ENCODE peak calls at places on chromosome X, in six cellular contexts. I is A549, P is tibial artery, O is uterus, Q is cardiac muscle cell, X is upper lobe of right lung. C is an unnamed sample.

GRCh38 chrX:19739683-19740082 is 147.7 kb downstream of the SH3KBP1 start:
- DNase-seq in I (peak), P (peak), O (peak), Q (peak), X (peak), C (peak)

GRCh38 chrX:10048076-10048475 is 80.9 kb downstream of the CLDN34 start:
- DNase-seq in I (no peak), P (no peak), O (no peak), Q (no peak), X (no peak), C (no peak)

GRCh38 chrX:41785685-41786084 is 61.7 kb downstream of the GPR82 start:
- DNase-seq in I (no peak), P (no peak), O (no peak), Q (no peak), X (no peak), C (no peak)

GRCh38 chrX:72621163-72621562 is 48.5 kb upstream of the HDAC8 start:
- DNase-seq in I (peak), P (no peak), O (no peak), Q (no peak), X (no peak), C (no peak)

GRCh38 chrX:18210470-18210869 is 10.2 kb downstream of the BEND2 start:
- DNase-seq in I (no peak), P (no peak), O (no peak), Q (peak), X (no peak), C (no peak)

GRCh38 chrX:15744181-15744867 is 6.3 kb downstream of the CA5B start:
- DNase-seq in I (no peak), P (no peak), O (no peak), Q (no peak), X (no peak), C (peak)

GRCh38 chrX:9048801-9049200 is 14.9 kb upstream of the FAM9B start:
- DNase-seq in I (no peak), P (no peak), O (no peak), Q (no peak), X (no peak), C (no peak)

GRCh38 chrX:153917814-153918213 is 8.2 kb downstream of the ARHGAP4 start:
- DNase-seq in I (no peak), P (no peak), O (no peak), Q (no peak), X (no peak), C (no peak)

GRCh38 chrX:133590703-133591505 is 175.6 kb upstream of the GPC4 start:
- DNase-seq in I (no peak), P (no peak), O (no peak), Q (no peak), X (no peak), C (no peak)

GRCh38 chrX:120690941-120691340 is 61.1 kb upstream of the C1GALT1C1 start:
- DNase-seq in I (no peak), P (no peak), O (no peak), Q (no peak), X (no peak), C (no peak)

GRCh38 chrX:29496636-29497180 is 718.7 kb upstream of the MAGEB2 start:
- DNase-seq in I (no peak), P (no peak), O (no peak), Q (no peak), X (no peak), C (no peak)

GRCh38 chrX:46125139-46125538 is 420.1 kb downstream of the ZNF674 start:
- DNase-seq in I (no peak), P (no peak), O (no peak), Q (no peak), X (no peak), C (no peak)

GRCh38 chrX:78455901-78456300 is 128.5 kb upstream of the CYSLTR1 start:
- DNase-seq in I (no peak), P (no peak), O (no peak), Q (no peak), X (no peak), C (no peak)

GRCh38 chrX:94123062-94123461 is 449.1 kb downstream of the FAM133A start:
- DNase-seq in I (no peak), P (no peak), O (no peak), Q (no peak), X (no peak), C (no peak)

GRCh38 chrX:79138658-79139241 is 5.7 kb upstream of the GPR174 start:
- DNase-seq in I (no peak), P (no peak), O (no peak), Q (no peak), X (no peak), C (no peak)

GRCh38 chrX:132226169-132226568 is 6.9 kb upstream of the RAP2C start:
- DNase-seq in I (no peak), P (no peak), O (no peak), Q (no peak), X (no peak), C (no peak)

GRCh38 chrX:136130931-136131843 is 16.1 kb upstream of the FHL1 start:
- DNase-seq in I (peak), P (no peak), O (no peak), Q (no peak), X (no peak), C (no peak)

GRCh38 chrX:123964155-123964554 is 2.6 kb downstream of the STAG2 start:
- DNase-seq in I (no peak), P (no peak), O (no peak), Q (no peak), X (no peak), C (no peak)
- H3K27ac ChIP-seq in I (peak), P (peak), O (peak), Q (peak), X (no peak), C (peak)

DNA sequence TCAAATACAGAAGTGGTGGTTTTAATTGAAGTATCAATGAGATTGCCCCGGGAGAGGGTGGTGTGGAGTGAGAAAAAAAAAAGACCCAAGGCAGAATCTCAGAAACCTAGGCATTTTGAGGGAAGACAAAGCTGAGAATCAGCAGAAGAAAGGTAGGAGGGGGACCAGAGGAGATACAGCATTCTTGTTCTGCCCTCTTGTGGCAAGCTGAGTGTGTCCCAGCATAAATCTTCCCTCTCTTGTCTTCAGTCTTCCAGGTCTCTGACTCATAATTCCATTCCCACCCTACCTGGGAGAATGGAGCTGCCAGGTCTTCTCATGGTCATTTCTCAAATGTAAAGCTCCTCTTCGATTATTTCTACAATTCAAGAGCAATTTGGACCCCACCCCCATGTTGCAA is 32.7 kb upstream of the MAGED1 start:
- DNase-seq in I (no peak), P (no peak), O (peak), Q (peak), X (no peak), C (peak)
- TF ChIP-seq CTCF in I (no peak), P (no peak), O (peak), Q (peak), X (peak), C (peak)

DNA sequence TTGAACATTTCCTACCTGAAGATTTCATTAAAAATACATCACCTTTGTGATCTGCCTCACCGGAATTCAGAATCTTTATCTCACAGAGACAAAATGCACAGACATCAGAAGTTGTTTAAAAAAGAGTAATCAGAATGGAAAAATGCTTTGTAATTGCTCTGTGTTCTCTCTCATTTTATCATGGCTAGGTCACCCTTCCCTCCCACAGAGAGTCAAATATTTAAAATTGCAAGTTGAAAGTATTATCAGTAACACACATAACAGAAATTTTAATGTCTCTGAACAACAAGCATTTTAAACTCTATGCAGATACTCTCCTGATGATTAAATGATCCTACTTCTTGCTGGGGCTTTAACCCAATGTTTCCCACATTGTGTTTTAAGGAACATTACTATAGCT is 362.0 kb downstream of the CBLL2 start:
- DNase-seq in I (no peak), P (no peak), O (no peak), Q (no peak), X (no peak), C (no peak)
- H3K27ac ChIP-seq in I (no peak), P (no peak), O (peak), Q (no peak), X (no peak), C (no peak)

GRCh38 chrX:48918644-48919340 is at the start of gene PIM2:
- DNase-seq in I (peak), P (peak), O (peak), Q (peak), X (peak), C (peak)
- TF ChIP-seq CTCF in I (no peak), P (no peak), O (no peak), Q (no peak), X (no peak), C (no peak)

GRCh38 chrX:139932901-139933796 is at the start of gene ATP11C:
- DNase-seq in I (peak), P (peak), O (peak), Q (peak), X (peak), C (peak)

GRCh38 chrX:139932077-139932900 is 564 bp downstream of the ATP11C start:
- DNase-seq in I (peak), P (peak), O (peak), Q (peak), X (peak), C (peak)

GRCh38 chrX:139931646-139932076 is 1.2 kb downstream of the ATP11C start:
- DNase-seq in I (no peak), P (no peak), O (peak), Q (no peak), X (no peak), C (no peak)

GRCh38 chrX:139933904-139934303 is 1.1 kb upstream of the ATP11C start:
- DNase-seq in I (peak), P (no peak), O (no peak), Q (no peak), X (no peak), C (no peak)

DNA sequence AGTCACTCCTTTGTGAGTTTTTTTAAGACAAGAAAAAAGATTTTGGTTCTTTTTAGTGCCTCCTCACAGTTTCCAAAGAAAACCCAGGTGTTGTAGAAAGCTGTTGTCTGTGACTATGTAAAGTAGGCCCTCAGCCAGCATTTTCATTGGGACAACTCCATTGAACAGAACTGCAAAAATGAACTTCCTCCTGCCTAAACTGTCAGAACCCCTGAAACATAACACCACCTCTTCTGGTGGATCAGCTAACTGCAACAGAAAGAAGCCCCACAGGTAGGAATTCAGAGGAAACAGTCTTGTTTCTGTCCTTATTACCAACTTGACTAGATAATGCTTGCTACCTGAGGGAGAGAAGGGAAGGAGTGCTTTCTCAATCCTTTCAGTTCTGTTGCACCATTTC is 3.4 kb upstream of the ATP11C start:
- DNase-seq in I (peak), P (no peak), O (no peak), Q (no peak), X (no peak), C (no peak)
- H3K27ac ChIP-seq in I (no peak), P (no peak), O (no peak), Q (no peak), X (no peak), C (no peak)

DNA sequence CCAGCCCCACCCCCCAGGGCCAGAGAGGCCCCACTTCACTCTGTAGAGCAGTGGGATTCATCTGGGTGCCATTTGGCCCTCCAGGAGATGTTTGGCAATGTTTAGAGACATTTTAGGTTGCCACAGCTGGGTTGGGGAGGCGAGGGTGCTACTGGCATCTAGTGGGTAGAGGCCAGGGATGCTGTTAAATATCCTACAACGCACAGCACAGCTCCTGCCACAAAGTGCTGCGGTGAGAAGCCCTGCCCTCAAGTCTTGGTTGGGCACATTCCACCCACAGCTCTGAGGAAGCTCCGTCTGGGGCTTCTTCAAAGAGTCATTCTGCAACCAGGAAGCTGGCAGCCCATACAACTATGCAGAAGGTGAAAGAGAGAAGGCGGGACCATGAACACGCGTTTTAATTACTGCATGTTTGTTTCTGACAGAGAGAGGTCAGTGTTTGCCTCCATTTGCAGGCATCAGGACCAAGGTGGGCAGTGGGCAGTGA is 48.1 kb upstream of the FAM9C start:
- DNase-seq in I (no peak), P (no peak), O (no peak), Q (no peak), X (peak), C (no peak)
- TF ChIP-seq CTCF in I (no peak), P (no peak), O (no peak), Q (no peak), X (no peak), C (no peak)

GRCh38 chrX:101370888-101371504 is 15.0 kb downstream of the BTK start:
- DNase-seq in I (no peak), P (no peak), O (no peak), Q (no peak), X (no peak), C (no peak)
- H3K27ac ChIP-seq in I (no peak), P (no peak), O (no peak), Q (no peak), X (no peak), C (no peak)